ENCODE peak calls at places on chromosome 11, in seven cellular contexts. W is HS-27A; T is left colon; G is effector CD4-positive, alpha-beta T cell; Q is activated T-cell treated with anti-CD3 and anti-CD28 coated beads, Interleukin-2, amount 50 U/mL, for 48 hours; V is transverse colon; D is stimulated activated CD8-positive, alpha-beta memory T cell treated with anti-CD3 and anti-CD28 coated beads, Interleukin-15, amount 100 ng/mL, for 4 hours. R is an unnamed sample.

GRCh38 chr11:102240502-102240901 is 76.8 kb upstream of the BIRC3 start:
- DNase-seq in Q (no peak), D (no peak), T (no peak), G (no peak), W (no peak), V (no peak), R (peak; percentile 88)

GRCh38 chr11:127110542-127110941 is 110.0 kb upstream of the KIRREL3 start:
- DNase-seq in G (no peak), W (no peak), V (no peak), Q (no peak), T (no peak), D (no peak), R (no peak)

GRCh38 chr11:117384045-117384444 is 56.4 kb downstream of the CEP164 start:
- DNase-seq in V (no peak), W (peak; percentile 20), Q (no peak), G (no peak), D (no peak), T (no peak), R (peak; percentile 86)

GRCh38 chr11:94469416-94469815 is 24.2 kb downstream of the MRE11 start:
- DNase-seq in V (no peak), Q (no peak), D (no peak), G (no peak), T (no peak), W (no peak), R (no peak)

GRCh38 chr11:12430912-12431311 is 53.5 kb downstream of the PARVA start:
- DNase-seq in V (peak; percentile 74), W (no peak), G (no peak), T (peak; percentile 60), Q (no peak), D (no peak), R (peak; percentile 89)

GRCh38 chr11:73239571-73240189 is 21.6 kb downstream of the P2RY2 start:
- DNase-seq in W (no peak), D (no peak), T (peak; percentile 1), Q (no peak), V (no peak), G (no peak), R (no peak)

GRCh38 chr11:32006799-32007388 is 84.0 kb upstream of the RCN1 start:
- DNase-seq in W (peak; percentile 50), T (no peak), V (no peak), G (no peak), Q (no peak), D (no peak), R (peak; percentile 54)

GRCh38 chr11:69074786-69075185 is 26.1 kb downstream of the TPCN2 start:
- DNase-seq in T (no peak), G (no peak), W (no peak), V (no peak), D (no peak), Q (no peak), R (no peak)

GRCh38 chr11:1352696-1353382 is 36.9 kb upstream of the BRSK2 start:
- DNase-seq in V (no peak), W (no peak), Q (no peak), G (no peak), T (no peak), D (no peak), R (no peak)

GRCh38 chr11:6194065-6194581 is 4.9 kb upstream of the OR52W1 start:
- DNase-seq in D (no peak), W (no peak), V (no peak), T (no peak), G (no peak), Q (no peak), R (no peak)

GRCh38 chr11:132639986-132640385 is 892.3 kb downstream of the OPCML start:
- DNase-seq in T (no peak), D (no peak), W (no peak), Q (no peak), V (no peak), G (no peak), R (peak; percentile 15)

GRCh38 chr11:126929186-126930085 is 71.1 kb downstream of the KIRREL3 start:
- DNase-seq in T (no peak), Q (no peak), W (no peak), V (no peak), D (no peak), G (no peak), R (peak; percentile 90)

GRCh38 chr11:1892558-1892957 is 863 bp upstream of the PRR33 start:
- DNase-seq in W (no peak), T (no peak), G (no peak), V (no peak), Q (no peak), D (no peak), R (no peak)

GRCh38 chr11:78298216-78298860 is 109.6 kb downstream of the USP35 start:
- DNase-seq in T (no peak), Q (no peak), D (no peak), G (no peak), V (no peak), W (no peak), R (no peak)

GRCh38 chr11:132123854-132124835 is 753.7 kb downstream of the NTM start:
- DNase-seq in D (no peak), T (no peak), W (no peak), V (no peak), Q (no peak), G (no peak), R (no peak)

GRCh38 chr11:133821776-133822175 is 23.5 kb downstream of the SPATA19 start:
- DNase-seq in V (peak; percentile 20), W (no peak), G (no peak), T (peak; percentile 26), D (no peak), Q (peak; percentile 53), R (no peak)

GRCh38 chr11:126804363-126804762 is 196.2 kb downstream of the KIRREL3 start:
- DNase-seq in W (no peak), V (no peak), D (no peak), T (no peak), Q (no peak), G (no peak), R (no peak)

GRCh38 chr11:87908086-87908485 is 267.2 kb downstream of the RAB38 start:
- DNase-seq in Q (no peak), T (no peak), D (no peak), V (no peak), G (no peak), W (no peak), R (no peak)

GRCh38 chr11:133681901-133682300 is 149.6 kb upstream of the OPCML start:
- DNase-seq in V (no peak), W (no peak), Q (no peak), T (no peak), G (no peak), D (no peak), R (no peak)

GRCh38 chr11:1225386-1226225 is 2.7 kb downstream of the MUC5B start:
- DNase-seq in W (no peak), T (peak; percentile 9), D (no peak), V (peak; percentile 7), Q (no peak), G (no peak), R (no peak)

GRCh38 chr11:66904981-66905521 is 48.2 kb downstream of the LRFN4 start:
- DNase-seq in D (no peak), G (no peak), W (no peak), V (no peak), Q (no peak), T (no peak), R (no peak)

GRCh38 chr11:43765194-43765593 is 84.7 kb downstream of the HSD17B12 start:
- DNase-seq in D (no peak), T (no peak), G (no peak), W (no peak), Q (no peak), V (no peak), R (no peak)

R was measured in AG10803.